ENCODE peak calls at places on chromosomes 12 and 14, in five cellular contexts. G is astrocyte of the cerebellum, M is RWPE2, T is epithelial cell of proximal tubule, H is choroid plexus epithelial cell. J is an unnamed sample.

GRCh38 chr12:98796745-98797144 is 151.7 kb downstream of the APAF1 start:
- DNase-seq in M (no peak), T (no peak), G (no peak), H (no peak), J (no peak)

GRCh38 chr14:99511421-99512109 is 30.4 kb downstream of the CCNK start:
- DNase-seq in T (no peak), G (no peak), H (peak; percentile 30), M (no peak), J (peak; percentile 47)

GRCh38 chr12:116187158-116187511 is 90.4 kb downstream of the MED13L start:
- DNase-seq in H (peak; percentile 41), M (no peak), G (no peak), T (no peak), J (no peak)

GRCh38 chr14:51547260-51547659 is 104.5 kb upstream of the FRMD6 start:
- DNase-seq in G (peak; percentile 99), H (peak; percentile 100), M (peak; percentile 89), T (peak; percentile 93), J (peak; percentile 58)

GRCh38 chr14:22458737-22459136 is 130.3 kb downstream of the DAD1 start:
- DNase-seq in T (no peak), M (no peak), H (no peak), G (no peak), J (no peak)

GRCh38 chr14:21098134-21098891 is at the start of gene ZNF219:
- DNase-seq in T (no peak), G (no peak), M (peak; percentile 83), H (no peak), J (peak; percentile 48)

GRCh38 chr12:30440826-30441602 is 254.7 kb downstream of the IPO8 start:
- DNase-seq in G (no peak), T (no peak), M (no peak), H (peak; percentile 72), J (peak; percentile 51)

GRCh38 chr14:92578511-92578910 is 64.9 kb downstream of the RIN3 start:
- DNase-seq in T (no peak), G (no peak), M (no peak), H (peak; percentile 28), J (no peak)

GRCh38 chr14:80658733-80659132 is 282.8 kb downstream of the CEP128 start:
- DNase-seq in T (no peak), G (no peak), H (no peak), M (no peak), J (no peak)

GRCh38 chr14:23360496-23360895 is 4.5 kb downstream of the EFS start:
- DNase-seq in M (peak; percentile 73), H (no peak), G (no peak), T (no peak), J (no peak)

GRCh38 chr12:57810450-57810849 is 8.1 kb downstream of the AVIL start:
- DNase-seq in H (peak; percentile 73), G (peak; percentile 59), M (peak; percentile 58), T (peak; percentile 26), J (no peak)

GRCh38 chr12:64571346-64571745 is 38.9 kb upstream of the RASSF3 start:
- DNase-seq in T (no peak), M (no peak), H (no peak), G (no peak), J (no peak)

GRCh38 chr12:132596016-132596415 is 14.4 kb downstream of the LRCOL1 start:
- DNase-seq in M (no peak), T (no peak), G (no peak), H (peak; percentile 44), J (no peak)

GRCh38 chr12:123761841-123762714 is at the start of gene DNAH10:
- DNase-seq in M (no peak), G (no peak), H (peak; percentile 15), T (no peak), J (peak; percentile 81)

GRCh38 chr12:26100966-26101744 is 23.7 kb downstream of the BHLHE41 start:
- DNase-seq in G (no peak), H (no peak), T (no peak), M (no peak), J (no peak)

GRCh38 chr12:118404876-118405521 is 28.6 kb downstream of the SUDS3 start:
- DNase-seq in G (peak; percentile 52), T (peak; percentile 12), M (no peak), H (peak; percentile 83), J (peak; percentile 74)

GRCh38 chr12:124359671-124360581 is 65.0 kb downstream of the RFLNA start:
- DNase-seq in G (peak; percentile 13), M (no peak), T (no peak), H (peak; percentile 59), J (peak; percentile 89)

GRCh38 chr14:72633551-72633950 is 260.4 kb downstream of the DPF3 start:
- DNase-seq in G (no peak), T (no peak), M (no peak), H (no peak), J (no peak)

GRCh38 chr14:96626121-96626768 is 124.1 kb downstream of the PAPOLA start:
- DNase-seq in H (no peak), M (peak; percentile 43), G (no peak), T (no peak), J (no peak)

GRCh38 chr12:54388214-54389138 is 3.9 kb upstream of the ZNF385A start:
- DNase-seq in T (no peak), M (no peak), G (no peak), H (no peak), J (no peak)

GRCh38 chr14:74552623-74553022 is 59.1 kb downstream of the ISCA2 start:
- DNase-seq in G (no peak), T (no peak), H (no peak), M (peak; percentile 59), J (no peak)

GRCh38 chr14:89399594-89400068 is 17.4 kb downstream of the FOXN3 start:
- DNase-seq in H (peak; percentile 95), M (peak; percentile 12), G (peak; percentile 69), T (no peak), J (peak; percentile 55)

GRCh38 chr14:74326369-74327152 is 21.7 kb upstream of the VRTN start:
- DNase-seq in M (no peak), G (peak; percentile 18), H (peak; percentile 23), T (no peak), J (peak; percentile 29)

GRCh38 chr12:121797937-121798801 is 4.7 kb upstream of the RHOF start:
- DNase-seq in M (peak; percentile 81), G (no peak), T (no peak), H (peak; percentile 62), J (peak; percentile 98)

GRCh38 chr12:59444932-59445331 is 150.9 kb upstream of the SLC16A7 start:
- DNase-seq in M (no peak), G (no peak), T (no peak), H (peak; percentile 53), J (peak; percentile 18)

GRCh38 chr12:107439101-107439738 is 246.4 kb upstream of the PWP1 start:
- DNase-seq in T (no peak), M (no peak), G (no peak), H (no peak), J (no peak)

GRCh38 chr12:53569174-53569557 is 57.0 kb downstream of the ATF7 start:
- DNase-seq in T (no peak), G (no peak), M (no peak), H (peak; percentile 83), J (no peak)

GRCh38 chr14:72549848-72550247 is 344.1 kb downstream of the DPF3 start:
- DNase-seq in H (no peak), T (no peak), M (no peak), G (no peak), J (no peak)

GRCh38 chr12:119624971-119625370 is 31.4 kb downstream of the TMEM233 start:
- DNase-seq in T (no peak), G (no peak), M (no peak), H (no peak), J (no peak)

GRCh38 chr14:65237956-65238355 is 135.6 kb upstream of the MAX start:
- DNase-seq in H (no peak), T (no peak), M (no peak), G (no peak), J (no peak)

GRCh38 chr14:101183376-101184103 is 280.0 kb upstream of the RTL1 start:
- DNase-seq in H (peak; percentile 11), M (peak; percentile 54), T (no peak), G (no peak), J (peak; percentile 44)

GRCh38 chr12:118035194-118036041 is 18.9 kb downstream of the RFC5 start:
- DNase-seq in H (no peak), M (no peak), G (no peak), T (no peak), J (peak; percentile 42)

GRCh38 chr14:30085943-30086342 is 158.3 kb upstream of the PRKD1 start:
- DNase-seq in H (no peak), M (no peak), T (no peak), G (no peak), J (no peak)

GRCh38 chr12:109305547-109305946 is 3.5 kb downstream of the FOXN4 start:
- DNase-seq in T (no peak), M (no peak), H (no peak), G (no peak), J (no peak)

GRCh38 chr12:109310247-109311125 is 1.4 kb upstream of the FOXN4 start:
- DNase-seq in H (no peak), T (no peak), G (no peak), M (no peak), J (peak; percentile 34)

GRCh38 chr12:109309441-109310246 is 560 bp upstream of the FOXN4 start:
- DNase-seq in G (no peak), T (no peak), M (no peak), H (no peak), J (peak; percentile 30)

GRCh38 chr12:109307051-109307450 is 2.0 kb downstream of the FOXN4 start:
- DNase-seq in G (no peak), H (no peak), M (no peak), T (no peak), J (peak; percentile 50)

GRCh38 chr12:109308534-109309440 is at the start of gene FOXN4:
- DNase-seq in H (no peak), G (no peak), M (no peak), T (no peak), J (peak; percentile 55)
- TF ChIP-seq CTCF in H (no peak), G (no peak), M (no peak), T (no peak), J (peak; percentile 10)

GRCh38 chr14:69400154-69400553 is 1.7 kb downstream of the SLC39A9 start:
- DNase-seq in M (no peak), G (no peak), H (no peak), T (no peak), J (no peak)
- H3K4me3 ChIP-seq in M (peak overlapping the region; percentile 86), G (peak overlapping the region; percentile 78), H (peak overlapping the region; percentile 77), T (peak overlapping the region; percentile 80), J (peak overlapping the region; percentile 92)

DNA sequence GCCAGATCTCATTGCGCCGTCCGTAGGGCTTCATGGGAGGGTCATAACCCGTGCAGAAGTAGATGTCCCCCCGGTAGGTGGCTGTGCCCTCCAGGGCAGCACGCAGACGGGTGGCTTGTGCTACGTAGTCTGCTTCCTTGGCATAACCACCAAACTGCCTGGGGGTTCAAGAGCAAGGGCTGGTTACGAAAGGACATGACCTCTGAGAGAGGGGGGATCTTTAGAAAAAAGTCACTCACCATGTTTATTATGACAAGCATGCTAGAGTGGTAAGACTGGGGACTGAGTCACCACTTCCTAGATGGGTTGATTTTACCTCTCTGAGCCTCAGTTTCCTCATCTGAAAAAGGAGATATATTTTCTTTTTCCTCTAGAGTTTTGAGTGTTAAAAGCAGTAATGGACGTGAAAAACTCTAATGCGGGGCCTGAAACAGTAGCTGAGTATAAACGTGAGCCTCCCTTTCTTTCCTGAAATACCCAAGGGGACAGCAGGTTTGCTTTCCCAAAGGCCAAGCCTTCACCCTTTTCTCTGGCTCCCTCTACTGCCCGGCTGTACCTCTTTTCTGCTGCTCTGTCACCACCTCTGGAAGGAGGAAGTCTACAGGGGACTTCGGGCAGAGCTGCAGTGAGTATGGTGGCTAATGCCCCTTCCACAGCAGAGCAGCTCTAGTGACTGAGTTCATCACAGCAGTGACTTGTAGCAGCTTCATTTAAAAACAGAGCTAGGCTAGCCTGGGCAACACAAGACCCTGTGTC is 23.5 kb upstream of the GPRC5D start:
- DNase-seq in M (no peak), H (peak; percentile 74), G (no peak), T (no peak), J (peak; percentile 23)
- TF ChIP-seq CTCF in M (no peak), H (peak; percentile 84), G (peak; percentile 58), T (peak; percentile 63), J (peak; percentile 52)

GRCh38 chr12:75000120-75000519 is 209.5 kb downstream of the KCNC2 start:
- DNase-seq in H (no peak), M (no peak), G (no peak), T (no peak), J (no peak)
- H3K4me3 ChIP-seq in H (no peak overlapping the region), M (no peak overlapping the region), G (no peak overlapping the region), T (no peak overlapping the region), J (no peak overlapping the region)